ENCODE peak calls at places on chromosomes 11 and 22, in eight cellular contexts. One of them, this sample, is unnamed.

GRCh38 chr22:37419916-37420655 is 7.2 kb downstream of the ELFN2 start:
- DNase-seq in MM.1S: peak; percentile 12
- DNase-seq in heart right ventricle: no peak
- DNase-seq in iPS DF 6.9: no peak
- DNase-seq in dorsolateral prefrontal cortex: no peak
- DNase-seq in sigmoid colon: no peak
- DNase-seq in mammary epithelial cell: peak; percentile 41
- DNase-seq in cardiac muscle cell: no peak
- DNase-seq in this sample: no peak

GRCh38 chr22:21451545-21452520 is 15.4 kb upstream of the TMEM191C start:
- DNase-seq in MM.1S: no peak
- DNase-seq in heart right ventricle: peak; percentile 2
- DNase-seq in iPS DF 6.9: no peak
- DNase-seq in dorsolateral prefrontal cortex: no peak
- DNase-seq in sigmoid colon: peak; percentile 28
- DNase-seq in mammary epithelial cell: no peak
- DNase-seq in cardiac muscle cell: no peak
- DNase-seq in this sample: no peak

GRCh38 chr11:114315749-114316368 is 19.7 kb downstream of the NNMT start:
- DNase-seq in MM.1S: no peak
- DNase-seq in heart right ventricle: no peak
- DNase-seq in iPS DF 6.9: no peak
- DNase-seq in dorsolateral prefrontal cortex: no peak
- DNase-seq in sigmoid colon: no peak
- DNase-seq in mammary epithelial cell: no peak
- DNase-seq in cardiac muscle cell: peak; percentile 43
- DNase-seq in this sample: peak; percentile 72

GRCh38 chr11:114738954-114739353 is 60.6 kb downstream of the NXPE2 start:
- DNase-seq in MM.1S: peak; percentile 78
- DNase-seq in heart right ventricle: peak; percentile 16
- DNase-seq in iPS DF 6.9: peak; percentile 7
- DNase-seq in dorsolateral prefrontal cortex: peak; percentile 39
- DNase-seq in sigmoid colon: no peak
- DNase-seq in mammary epithelial cell: peak; percentile 33
- DNase-seq in cardiac muscle cell: peak; percentile 60
- DNase-seq in this sample: peak; percentile 60

GRCh38 chr11:12470236-12470635 is 92.9 kb downstream of the PARVA start:
- DNase-seq in MM.1S: no peak
- DNase-seq in heart right ventricle: no peak
- DNase-seq in iPS DF 6.9: no peak
- DNase-seq in dorsolateral prefrontal cortex: no peak
- DNase-seq in sigmoid colon: no peak
- DNase-seq in mammary epithelial cell: no peak
- DNase-seq in cardiac muscle cell: no peak
- DNase-seq in this sample: no peak

GRCh38 chr22:21105294-21105693 is 59.5 kb downstream of the LRRC74B start:
- DNase-seq in MM.1S: no peak
- DNase-seq in heart right ventricle: no peak
- DNase-seq in iPS DF 6.9: no peak
- DNase-seq in dorsolateral prefrontal cortex: no peak
- DNase-seq in sigmoid colon: no peak
- DNase-seq in mammary epithelial cell: no peak
- DNase-seq in cardiac muscle cell: no peak
- DNase-seq in this sample: no peak

GRCh38 chr11:130847517-130847916 is 68.8 kb downstream of the SNX19 start:
- DNase-seq in MM.1S: peak; percentile 90
- DNase-seq in heart right ventricle: no peak
- DNase-seq in iPS DF 6.9: no peak
- DNase-seq in dorsolateral prefrontal cortex: no peak
- DNase-seq in sigmoid colon: no peak
- DNase-seq in mammary epithelial cell: peak; percentile 99
- DNase-seq in cardiac muscle cell: peak; percentile 66
- DNase-seq in this sample: no peak

GRCh38 chr11:115911656-115912055 is 407.4 kb upstream of the CADM1 start:
- DNase-seq in MM.1S: no peak
- DNase-seq in heart right ventricle: no peak
- DNase-seq in iPS DF 6.9: no peak
- DNase-seq in dorsolateral prefrontal cortex: no peak
- DNase-seq in sigmoid colon: no peak
- DNase-seq in mammary epithelial cell: no peak
- DNase-seq in cardiac muscle cell: no peak
- DNase-seq in this sample: no peak

GRCh38 chr11:48210052-48210451 is 6.6 kb upstream of the OR4B1 start:
- DNase-seq in MM.1S: no peak
- DNase-seq in heart right ventricle: no peak
- DNase-seq in iPS DF 6.9: no peak
- DNase-seq in dorsolateral prefrontal cortex: no peak
- DNase-seq in sigmoid colon: no peak
- DNase-seq in mammary epithelial cell: no peak
- DNase-seq in cardiac muscle cell: peak; percentile 0
- DNase-seq in this sample: no peak

GRCh38 chr22:29784451-29785361 is 17.5 kb downstream of the UQCR10 start:
- DNase-seq in MM.1S: no peak
- DNase-seq in heart right ventricle: peak; percentile 42
- DNase-seq in iPS DF 6.9: no peak
- DNase-seq in dorsolateral prefrontal cortex: peak; percentile 62
- DNase-seq in sigmoid colon: no peak
- DNase-seq in mammary epithelial cell: no peak
- DNase-seq in cardiac muscle cell: peak; percentile 71
- DNase-seq in this sample: no peak

GRCh38 chr11:18706330-18707243 is 8.0 kb downstream of the TMEM86A start:
- DNase-seq in MM.1S: no peak
- DNase-seq in heart right ventricle: peak; percentile 86
- DNase-seq in iPS DF 6.9: no peak
- DNase-seq in dorsolateral prefrontal cortex: peak; percentile 65
- DNase-seq in sigmoid colon: peak; percentile 82
- DNase-seq in mammary epithelial cell: no peak
- DNase-seq in cardiac muscle cell: peak; percentile 77
- DNase-seq in this sample: peak; percentile 57

GRCh38 chr22:44307509-44308169 is 5.1 kb downstream of the SHISAL1 start:
- DNase-seq in MM.1S: no peak
- DNase-seq in heart right ventricle: peak; percentile 39
- DNase-seq in iPS DF 6.9: no peak
- DNase-seq in dorsolateral prefrontal cortex: no peak
- DNase-seq in sigmoid colon: peak; percentile 90
- DNase-seq in mammary epithelial cell: no peak
- DNase-seq in cardiac muscle cell: no peak
- DNase-seq in this sample: no peak

GRCh38 chr11:119585038-119585666 is 143.8 kb downstream of the NECTIN1 start:
- DNase-seq in MM.1S: no peak
- DNase-seq in heart right ventricle: no peak
- DNase-seq in iPS DF 6.9: no peak
- DNase-seq in dorsolateral prefrontal cortex: no peak
- DNase-seq in sigmoid colon: no peak
- DNase-seq in mammary epithelial cell: peak; percentile 29
- DNase-seq in cardiac muscle cell: peak; percentile 26
- DNase-seq in this sample: no peak

GRCh38 chr11:68127791-68128681 is 6.8 kb upstream of the CHKA start:
- DNase-seq in MM.1S: no peak
- DNase-seq in heart right ventricle: peak; percentile 50
- DNase-seq in iPS DF 6.9: peak; percentile 94
- DNase-seq in dorsolateral prefrontal cortex: peak; percentile 65
- DNase-seq in sigmoid colon: peak; percentile 78
- DNase-seq in mammary epithelial cell: no peak
- DNase-seq in cardiac muscle cell: peak; percentile 91
- DNase-seq in this sample: no peak

GRCh38 chr11:12746593-12747097 is 72.4 kb downstream of the TEAD1 start:
- DNase-seq in MM.1S: no peak
- DNase-seq in heart right ventricle: peak; percentile 70
- DNase-seq in iPS DF 6.9: peak; percentile 57
- DNase-seq in dorsolateral prefrontal cortex: no peak
- DNase-seq in sigmoid colon: peak; percentile 77
- DNase-seq in mammary epithelial cell: peak; percentile 80
- DNase-seq in cardiac muscle cell: peak; percentile 93
- DNase-seq in this sample: no peak

GRCh38 chr11:88631497-88631896 is 294.0 kb upstream of the CTSC start:
- DNase-seq in MM.1S: no peak
- DNase-seq in heart right ventricle: no peak
- DNase-seq in iPS DF 6.9: no peak
- DNase-seq in dorsolateral prefrontal cortex: no peak
- DNase-seq in sigmoid colon: no peak
- DNase-seq in mammary epithelial cell: peak; percentile 58
- DNase-seq in cardiac muscle cell: no peak
- DNase-seq in this sample: no peak

GRCh38 chr22:47837703-47838102 is 1075.3 kb downstream of the TBC1D22A start:
- DNase-seq in MM.1S: peak; percentile 70
- DNase-seq in heart right ventricle: no peak
- DNase-seq in iPS DF 6.9: no peak
- DNase-seq in dorsolateral prefrontal cortex: no peak
- DNase-seq in sigmoid colon: no peak
- DNase-seq in mammary epithelial cell: peak; percentile 2
- DNase-seq in cardiac muscle cell: peak; percentile 12
- DNase-seq in this sample: peak; percentile 17

GRCh38 chr11:66641834-66642233 is 3.3 kb downstream of the RBM4 start:
- DNase-seq in MM.1S: no peak
- DNase-seq in heart right ventricle: no peak
- DNase-seq in iPS DF 6.9: no peak
- DNase-seq in dorsolateral prefrontal cortex: no peak
- DNase-seq in sigmoid colon: no peak
- DNase-seq in mammary epithelial cell: no peak
- DNase-seq in cardiac muscle cell: no peak
- DNase-seq in this sample: no peak
- H3K27ac ChIP-seq in MM.1S: no peak overlapping the region
- H3K27ac ChIP-seq in heart right ventricle: no peak overlapping the region
- H3K27ac ChIP-seq in iPS DF 6.9: no peak overlapping the region
- H3K27ac ChIP-seq in dorsolateral prefrontal cortex: no peak overlapping the region
- H3K27ac ChIP-seq in sigmoid colon: peak overlapping the region; percentile 92
- H3K27ac ChIP-seq in mammary epithelial cell: no peak overlapping the region
- H3K27ac ChIP-seq in cardiac muscle cell: no peak overlapping the region
- H3K27ac ChIP-seq in this sample: peak overlapping the region; percentile 50

GRCh38 chr11:46520971-46521745 is 72.7 kb downstream of the AMBRA1 start:
- DNase-seq in MM.1S: no peak
- DNase-seq in heart right ventricle: no peak
- DNase-seq in iPS DF 6.9: no peak
- DNase-seq in dorsolateral prefrontal cortex: no peak
- DNase-seq in sigmoid colon: no peak
- DNase-seq in mammary epithelial cell: peak; percentile 64
- DNase-seq in cardiac muscle cell: peak; percentile 59
- DNase-seq in this sample: no peak
- H3K27ac ChIP-seq in MM.1S: no peak overlapping the region
- H3K27ac ChIP-seq in heart right ventricle: no peak overlapping the region
- H3K27ac ChIP-seq in iPS DF 6.9: no peak overlapping the region
- H3K27ac ChIP-seq in dorsolateral prefrontal cortex: no peak overlapping the region
- H3K27ac ChIP-seq in sigmoid colon: no peak overlapping the region
- H3K27ac ChIP-seq in mammary epithelial cell: no peak overlapping the region
- H3K27ac ChIP-seq in cardiac muscle cell: no peak overlapping the region
- H3K27ac ChIP-seq in this sample: no peak overlapping the region

GRCh38 chr11:117821431-117821830 is 3.1 kb downstream of the FXYD2 start:
- DNase-seq in MM.1S: no peak
- DNase-seq in heart right ventricle: no peak
- DNase-seq in iPS DF 6.9: no peak
- DNase-seq in dorsolateral prefrontal cortex: no peak
- DNase-seq in sigmoid colon: peak; percentile 60
- DNase-seq in mammary epithelial cell: no peak
- DNase-seq in cardiac muscle cell: no peak
- DNase-seq in this sample: no peak
- H3K27ac ChIP-seq in MM.1S: no peak overlapping the region
- H3K27ac ChIP-seq in heart right ventricle: no peak overlapping the region
- H3K27ac ChIP-seq in iPS DF 6.9: no peak overlapping the region
- H3K27ac ChIP-seq in dorsolateral prefrontal cortex: no peak overlapping the region
- H3K27ac ChIP-seq in sigmoid colon: no peak overlapping the region
- H3K27ac ChIP-seq in mammary epithelial cell: no peak overlapping the region
- H3K27ac ChIP-seq in cardiac muscle cell: no peak overlapping the region
- H3K27ac ChIP-seq in this sample: no peak overlapping the region

GRCh38 chr11:35107866-35108265 is 31.1 kb upstream of the CD44 start:
- DNase-seq in MM.1S: no peak
- DNase-seq in heart right ventricle: no peak
- DNase-seq in iPS DF 6.9: no peak
- DNase-seq in dorsolateral prefrontal cortex: no peak
- DNase-seq in sigmoid colon: no peak
- DNase-seq in mammary epithelial cell: no peak
- DNase-seq in cardiac muscle cell: no peak
- DNase-seq in this sample: no peak

GRCh38 chr11:35112846-35113105 is 26.2 kb upstream of the CD44 start:
- DNase-seq in MM.1S: no peak
- DNase-seq in heart right ventricle: no peak
- DNase-seq in iPS DF 6.9: no peak
- DNase-seq in dorsolateral prefrontal cortex: no peak
- DNase-seq in sigmoid colon: no peak
- DNase-seq in mammary epithelial cell: no peak
- DNase-seq in cardiac muscle cell: no peak
- DNase-seq in this sample: no peak

GRCh38 chr11:35112056-35112845 is 26.7 kb upstream of the CD44 start:
- DNase-seq in MM.1S: peak; percentile 54
- DNase-seq in heart right ventricle: no peak
- DNase-seq in iPS DF 6.9: no peak
- DNase-seq in dorsolateral prefrontal cortex: no peak
- DNase-seq in sigmoid colon: no peak
- DNase-seq in mammary epithelial cell: no peak
- DNase-seq in cardiac muscle cell: no peak
- DNase-seq in this sample: no peak

GRCh38 chr11:35109827-35110226 is 29.1 kb upstream of the CD44 start:
- DNase-seq in MM.1S: no peak
- DNase-seq in heart right ventricle: no peak
- DNase-seq in iPS DF 6.9: no peak
- DNase-seq in dorsolateral prefrontal cortex: no peak
- DNase-seq in sigmoid colon: no peak
- DNase-seq in mammary epithelial cell: no peak
- DNase-seq in cardiac muscle cell: no peak
- DNase-seq in this sample: no peak

DNA sequence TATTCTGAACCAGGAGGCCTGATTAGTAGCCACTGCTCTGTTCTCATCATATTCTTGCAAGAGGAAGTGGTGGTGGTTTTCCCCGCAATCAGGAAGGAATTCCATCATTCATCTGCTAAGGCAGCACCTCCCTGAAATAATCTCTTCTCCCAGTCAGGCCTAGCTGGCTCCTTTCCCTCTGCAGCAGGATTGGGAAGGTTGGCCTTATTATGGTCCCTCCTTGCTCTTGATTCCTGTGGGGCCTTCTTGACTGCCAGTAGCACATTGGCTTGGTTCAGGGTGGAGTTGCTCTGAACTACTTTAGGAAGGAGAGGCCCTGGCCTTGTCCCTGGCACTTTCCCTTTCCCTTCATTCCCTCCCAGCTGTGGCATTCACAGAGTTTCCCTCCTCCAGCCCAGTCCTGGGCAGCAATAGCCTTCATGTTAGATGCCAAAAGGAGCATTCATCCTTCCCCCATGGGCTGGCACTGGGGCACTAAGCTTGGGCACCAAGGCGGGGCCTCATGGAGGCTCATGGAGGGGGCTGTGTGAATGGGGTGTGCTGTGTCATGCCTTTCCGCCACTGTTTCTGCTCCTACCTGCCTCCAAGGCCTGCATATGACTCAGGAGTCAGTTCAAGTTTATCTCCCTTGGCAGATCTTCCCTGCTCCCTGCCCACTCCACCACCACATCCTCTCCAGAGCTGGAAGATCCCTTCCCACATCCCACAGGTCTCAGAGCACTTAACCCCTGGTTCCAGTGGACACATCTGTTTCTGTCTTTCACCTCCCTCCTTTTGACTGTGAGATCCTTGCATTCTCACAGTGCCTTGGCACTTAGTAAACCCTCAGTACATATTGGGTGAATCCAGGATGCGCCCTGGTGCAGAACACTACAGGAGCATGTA is 27.6 kb upstream of the CD44 start:
- DNase-seq in MM.1S: no peak
- DNase-seq in heart right ventricle: peak; percentile 30
- DNase-seq in iPS DF 6.9: no peak
- DNase-seq in dorsolateral prefrontal cortex: no peak
- DNase-seq in sigmoid colon: no peak
- DNase-seq in mammary epithelial cell: peak; percentile 99
- DNase-seq in cardiac muscle cell: peak; percentile 94
- DNase-seq in this sample: no peak
- H3K27ac ChIP-seq in MM.1S: no peak overlapping the region
- H3K27ac ChIP-seq in heart right ventricle: peak overlapping the region; percentile 37
- H3K27ac ChIP-seq in iPS DF 6.9: no peak overlapping the region
- H3K27ac ChIP-seq in dorsolateral prefrontal cortex: no peak overlapping the region
- H3K27ac ChIP-seq in sigmoid colon: no peak overlapping the region
- H3K27ac ChIP-seq in mammary epithelial cell: peak overlapping the region; percentile 94
- H3K27ac ChIP-seq in cardiac muscle cell: no peak overlapping the region
- H3K27ac ChIP-seq in this sample: no peak overlapping the region